ENCODE peak calls at places on chromosomes 4 and X, in five cellular contexts. Z is activated naive CD8-positive, alpha-beta T cell treated with anti-CD3 and anti-CD28 coated beads for 36 hours; V is PC-9; U is ecto neural progenitor cell; L is head of caudate nucleus. R is an unnamed sample.

GRCh38 chrX:1535241-1536041 is 1.5 kb downstream of the P2RY8 start:
- DNase-seq in U (no peak), V (no peak), L (peak; percentile 13), Z (peak; percentile 59), R (peak; percentile 18)

GRCh38 chrX:2231570-2232192 is 269.1 kb downstream of the DHRSX start:
- DNase-seq in U (no peak), L (no peak), V (no peak), Z (no peak), R (no peak)

GRCh38 chr4:120432451-120432850 is 365.8 kb upstream of the MAD2L1 start:
- DNase-seq in U (no peak), Z (no peak), V (no peak), L (no peak), R (no peak)

GRCh38 chrX:69457756-69458155 is 46.4 kb upstream of the NALF2 start:
- DNase-seq in L (no peak), V (no peak), U (no peak), Z (no peak), R (no peak)

GRCh38 chr4:7266525-7267292 is 74.4 kb downstream of the SORCS2 start:
- DNase-seq in Z (no peak), V (peak; percentile 42), L (no peak), U (no peak), R (no peak)

GRCh38 chrX:134764202-134764785 is 106.0 kb upstream of the PLAC1 start:
- DNase-seq in U (no peak), Z (no peak), V (no peak), L (no peak), R (no peak)

GRCh38 chr4:151604238-151604637 is 156.6 kb downstream of the GATB start:
- DNase-seq in U (no peak), Z (no peak), V (peak; percentile 2), L (no peak), R (peak; percentile 17)

GRCh38 chrX:132023896-132024386 is 839 bp downstream of the STK26 start:
- DNase-seq in V (no peak), U (no peak), Z (peak; percentile 68), L (no peak), R (no peak)

GRCh38 chrX:68878977-68879376 is 50.2 kb downstream of the EFNB1 start:
- DNase-seq in L (no peak), V (peak; percentile 9), U (no peak), Z (no peak), R (no peak)

GRCh38 chr4:38967260-38968095 is 64.7 kb downstream of the TMEM156 start:
- DNase-seq in Z (no peak), L (no peak), U (no peak), V (no peak), R (peak; percentile 20)

GRCh38 chr4:1973218-1973617 is 35.6 kb downstream of the NELFA start:
- DNase-seq in Z (no peak), U (no peak), V (no peak), L (no peak), R (no peak)

GRCh38 chr4:94274912-94275311 is 67.2 kb downstream of the SMARCAD1 start:
- DNase-seq in L (no peak), U (no peak), Z (no peak), V (no peak), R (no peak)

GRCh38 chr4:6367313-6367945 is 97.8 kb downstream of the WFS1 start:
- DNase-seq in U (no peak), Z (no peak), L (no peak), V (no peak), R (no peak)

GRCh38 chr4:73221734-73222133 is 36.9 kb downstream of the ANKRD17 start:
- DNase-seq in V (no peak), U (no peak), L (no peak), Z (no peak), R (no peak)

GRCh38 chr4:169268951-169269781 is 1.6 kb downstream of the SH3RF1 start:
- DNase-seq in Z (no peak), U (no peak), V (no peak), L (no peak), R (no peak)

GRCh38 chrX:118116308-118117068 is at the start of gene KLHL13:
- DNase-seq in Z (peak; percentile 22), V (no peak), L (peak; percentile 38), U (peak; percentile 58), R (peak; percentile 33)

GRCh38 chrX:70257599-70258288 is 2.3 kb downstream of the P2RY4 start:
- DNase-seq in L (no peak), U (no peak), V (no peak), Z (no peak), R (no peak)

GRCh38 chrX:109931677-109932076 is 71.2 kb upstream of the TMEM164 start:
- DNase-seq in L (no peak), V (no peak), Z (no peak), U (no peak), R (no peak)

GRCh38 chr4:77662396-77662795 is 56.8 kb downstream of the CXCL13 start:
- DNase-seq in U (no peak), Z (no peak), L (no peak), V (no peak), R (no peak)

GRCh38 chr4:110475881-110476818 is at the start of gene ENPEP:
- DNase-seq in V (no peak), U (no peak), Z (no peak), L (peak; percentile 50), R (peak; percentile 2)

GRCh38 chr4:156892695-156893211 is 78.8 kb downstream of the PDGFC start:
- DNase-seq in Z (no peak), V (no peak), L (no peak), U (no peak), R (no peak)

GRCh38 chr4:176443646-176444409 is 124.1 kb downstream of the SPCS3 start:
- DNase-seq in U (no peak), V (no peak), L (no peak), Z (no peak), R (no peak)

GRCh38 chrX:105845661-105846060 is 23.3 kb downstream of the NRK start:
- DNase-seq in Z (no peak), V (no peak), L (no peak), U (no peak), R (no peak)

GRCh38 chr4:80614319-80614718 is 278.8 kb downstream of the CFAP299 start:
- DNase-seq in V (no peak), Z (no peak), U (no peak), L (no peak), R (no peak)

GRCh38 chr4:153028535-153028934 is 92.4 kb downstream of the FHDC1 start:
- DNase-seq in Z (no peak), V (no peak), L (no peak), U (no peak), R (no peak)

GRCh38 chr4:164579270-164579942 is 174.5 kb upstream of the SMIM31 start:
- DNase-seq in L (no peak), Z (no peak), U (no peak), V (no peak), R (no peak)